ENCODE peak calls at places on chromosomes 13 and 19, in ten cellular contexts. E is mammary epithelial cell; P is esophagus squamous epithelium; Q is effector memory CD4-positive, alpha-beta T cell; Y is PC-3; A is tibial nerve; Z is sigmoid colon; J is CD8-positive, alpha-beta memory T cell; U is AG04450; I is adrenal gland. D is an unnamed sample. For H3K27me3, the result is how much of the 10 kb centered on the place peaks cover.

GRCh38 chr13:49108204-49108603 is 111.9 kb upstream of the MLNR start:
- DNase-seq in E (no peak), P (no peak), Q (no peak), Y (no peak), A (no peak), Z (no peak), J (no peak), U (no peak), I (no peak), D (no peak)

GRCh38 chr13:78978381-78978998 is 319.5 kb upstream of the OBI1 start:
- DNase-seq in E (peak), P (peak), Q (no peak), Y (peak), A (peak), Z (no peak), J (peak), U (peak), I (peak), D (peak)

GRCh38 chr13:45436953-45437352 is 18.8 kb upstream of the SLC25A30 start:
- DNase-seq in E (no peak), P (no peak), Q (no peak), Y (no peak), A (no peak), Z (no peak), J (no peak), U (no peak), I (no peak), D (no peak)

GRCh38 chr13:23616228-23616627 is 46.0 kb downstream of the TNFRSF19 start:
- DNase-seq in E (no peak), P (no peak), Q (no peak), Y (no peak), A (no peak), Z (no peak), J (no peak), U (no peak), I (no peak), D (no peak)

GRCh38 chr19:16153582-16154336 is 10.3 kb downstream of the HSH2D start:
- DNase-seq in E (no peak), P (no peak), Q (no peak), Y (peak), A (no peak), Z (no peak), J (no peak), U (no peak), I (no peak), D (no peak)

GRCh38 chr13:88068975-88069374 is 397.8 kb downstream of the SLITRK5 start:
- DNase-seq in E (no peak), P (no peak), Q (no peak), Y (peak), A (no peak), Z (peak), J (no peak), U (no peak), I (no peak), D (no peak)

GRCh38 chr19:38662508-38663155 is 15.2 kb downstream of the ACTN4 start:
- DNase-seq in E (no peak), P (no peak), Q (no peak), Y (no peak), A (no peak), Z (no peak), J (no peak), U (no peak), I (no peak), D (no peak)

GRCh38 chr13:24865158-24865557 is 101.2 kb downstream of the RNF17 start:
- DNase-seq in E (no peak), P (no peak), Q (no peak), Y (peak), A (no peak), Z (no peak), J (no peak), U (no peak), I (no peak), D (no peak)

GRCh38 chr13:97493471-97493870 is 59.5 kb downstream of the RAP2A start:
- DNase-seq in E (no peak), P (no peak), Q (no peak), Y (peak), A (no peak), Z (no peak), J (no peak), U (no peak), I (no peak), D (no peak)

GRCh38 chr13:22073718-22074117 is 402.8 kb downstream of the FGF9 start:
- DNase-seq in E (no peak), P (no peak), Q (no peak), Y (no peak), A (no peak), Z (no peak), J (no peak), U (no peak), I (no peak), D (no peak)

DNA sequence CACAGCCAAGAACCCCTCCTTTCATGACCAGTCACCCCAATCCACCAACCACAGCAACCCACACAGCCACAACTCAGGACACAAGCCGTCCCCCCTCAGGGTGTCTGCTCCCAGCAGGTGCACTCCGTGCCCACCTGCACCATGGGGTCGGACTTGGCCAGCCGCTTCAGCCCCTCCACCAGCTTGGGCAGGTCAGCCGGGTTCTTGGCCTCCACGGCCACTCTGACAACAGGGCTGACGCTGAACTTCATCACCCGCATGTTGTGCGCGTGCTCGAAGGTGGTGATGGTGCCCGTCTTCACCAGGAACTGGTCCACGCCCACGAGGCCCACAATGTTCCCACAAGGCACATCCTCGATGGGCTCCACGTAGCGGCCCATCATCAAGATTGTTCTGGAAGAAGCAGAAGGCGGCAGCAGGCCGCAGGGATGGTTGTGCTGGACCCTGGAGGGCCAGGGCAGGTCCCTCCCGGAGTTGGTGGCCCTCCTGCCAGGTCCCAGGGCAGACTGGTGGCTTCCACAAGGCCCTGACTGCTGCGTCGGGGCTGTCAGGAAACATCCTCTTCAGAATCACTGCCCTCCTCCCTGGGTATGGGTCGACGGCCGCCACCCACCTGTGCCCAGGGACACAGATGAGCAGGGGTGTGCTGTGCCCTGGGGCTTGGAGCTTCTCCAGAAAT is 5.5 kb downstream of the EEF2 start:
- DNase-seq in E (no peak), P (no peak), Q (no peak), Y (no peak), A (no peak), Z (peak), J (peak), U (no peak), I (no peak), D (no peak)
- H3K4me3 ChIP-seq in E (no peak), P (no peak), Q (no peak), Y (no peak), A (no peak), Z (no peak), J (no peak), U (no peak), I (no peak), D (no peak)

GRCh38 chr13:27961227-27962085 is 7.7 kb downstream of the CDX2 start:
- DNase-seq in E (no peak), P (no peak), Q (no peak), Y (no peak), A (no peak), Z (no peak), J (no peak), U (no peak), I (no peak), D (no peak)
- H3K27me3 ChIP-seq in E (under half), P (half or more), Q (under half), Y (under half), A (half or more), Z (half or more), J (under half), U (half or more), I (half or more), D (half or more)

DNA sequence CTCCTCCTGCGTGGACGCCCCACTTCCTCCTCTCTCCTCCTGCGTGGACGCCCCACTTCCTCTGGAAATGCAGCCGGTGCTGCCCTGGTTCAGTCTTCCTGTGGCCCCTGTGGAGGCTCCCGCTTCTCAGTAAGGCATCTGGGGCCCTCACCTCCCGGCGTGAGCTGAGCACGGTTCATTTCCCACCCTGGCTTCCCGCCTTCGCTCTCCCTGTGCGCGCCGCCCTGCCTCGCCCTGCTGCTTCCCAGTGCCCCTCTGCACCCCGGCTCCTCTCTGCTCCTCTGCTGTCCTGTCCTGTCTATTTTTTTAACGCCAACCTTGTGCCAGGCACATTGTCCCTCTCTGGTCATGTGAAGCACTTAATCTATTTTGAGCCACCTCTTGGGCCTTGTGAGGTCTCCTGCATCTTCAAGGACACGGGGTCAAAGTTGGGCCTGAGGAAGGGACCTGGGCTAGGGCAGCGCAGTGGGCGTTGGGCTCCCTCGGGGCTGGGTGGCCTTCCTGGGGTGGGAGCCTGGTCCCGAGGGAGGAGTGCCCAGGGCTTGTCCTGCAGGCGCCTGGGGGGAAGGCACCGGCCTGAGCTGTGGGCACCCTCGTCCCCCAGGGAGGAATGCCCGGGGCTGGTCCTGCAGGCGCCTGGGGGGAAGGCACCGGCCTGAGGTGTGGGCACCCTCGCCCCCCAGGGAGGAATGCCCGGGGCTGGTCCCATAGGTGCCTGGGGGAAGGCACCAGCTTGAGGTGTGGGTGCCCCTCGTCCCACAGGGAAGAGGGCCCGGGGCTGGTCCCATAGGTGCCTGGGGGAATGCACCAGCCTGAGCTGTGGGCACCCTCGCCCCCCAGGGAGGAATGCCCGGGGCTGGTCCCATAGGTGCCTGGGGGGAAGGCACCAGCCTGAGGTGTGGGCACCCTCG is 13.0 kb downstream of the HCN2 start:
- DNase-seq in E (no peak), P (no peak), Q (no peak), Y (no peak), A (no peak), Z (no peak), J (no peak), U (no peak), I (no peak), D (no peak)
- H3K27ac ChIP-seq in E (no peak), P (no peak), Q (no peak), Y (no peak), A (no peak), Z (no peak), J (no peak), U (no peak), I (no peak), D (no peak)

DNA sequence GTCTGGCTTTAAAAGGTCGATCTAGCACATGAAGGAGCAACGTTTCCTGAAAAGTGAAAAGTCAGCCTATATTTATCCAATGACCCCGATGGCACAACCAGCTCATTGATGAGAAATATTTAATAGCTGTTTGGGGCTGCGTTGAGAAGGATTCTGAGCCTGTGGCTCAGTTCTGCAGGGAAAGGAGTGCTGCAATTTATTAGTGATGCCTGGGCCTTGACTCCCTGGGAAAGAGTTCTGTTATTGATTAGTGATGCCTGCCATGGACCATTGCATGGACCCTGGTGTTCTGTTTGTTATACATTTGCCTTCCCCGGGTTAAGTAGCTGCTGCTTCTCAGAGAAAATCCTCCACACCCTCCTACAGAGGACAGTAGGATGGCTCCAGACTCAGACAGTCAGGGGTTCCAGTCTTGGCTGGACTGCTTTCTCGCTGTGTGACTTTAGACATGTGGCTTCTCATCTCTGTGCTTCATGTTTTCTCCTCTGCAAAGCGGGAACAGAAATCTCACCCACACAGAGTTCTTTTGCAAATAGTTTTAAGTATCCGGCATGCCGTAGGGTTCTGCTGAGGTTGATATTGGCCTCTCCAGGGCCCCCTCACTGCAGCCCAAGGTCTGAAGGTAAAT is 17.7 kb upstream of the PTPRS start:
- DNase-seq in E (no peak), P (no peak), Q (no peak), Y (peak), A (no peak), Z (no peak), J (no peak), U (no peak), I (no peak), D (no peak)
- H3K4me3 ChIP-seq in E (no peak), P (no peak), Q (no peak), Y (no peak), A (no peak), Z (no peak), J (no peak), U (no peak), I (no peak), D (no peak)

DNA sequence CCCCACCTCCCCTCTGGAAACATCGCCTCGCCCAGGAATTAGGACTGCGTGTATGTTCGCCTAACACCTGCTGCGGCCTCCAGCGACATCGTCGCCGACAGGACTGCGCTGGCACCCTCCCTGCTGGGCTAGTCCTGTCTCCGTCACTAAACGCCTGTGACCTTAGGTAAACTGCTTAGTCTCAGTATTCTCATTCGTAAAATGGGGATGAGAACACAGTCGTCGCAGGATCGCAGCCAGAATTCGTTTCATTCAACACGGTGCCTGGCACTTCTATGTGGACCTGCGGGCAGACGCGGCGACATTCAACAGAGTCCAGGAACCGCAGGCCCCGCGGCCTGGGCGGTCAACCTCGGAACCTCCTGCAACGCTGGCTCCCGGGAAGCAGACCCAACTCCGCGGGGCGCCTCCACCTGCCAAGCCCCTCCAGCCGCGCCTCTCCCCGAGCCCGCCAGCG is 485 bp downstream of the CRYL1 start:
- DNase-seq in E (peak), P (no peak), Q (no peak), Y (peak), A (peak), Z (peak), J (no peak), U (no peak), I (peak), D (peak)
- H3K27me3 ChIP-seq in E (under half), P (under half), Q (under half), Y (under half), A (under half), Z (under half), J (under half), U (under half), I (under half), D (under half)

GRCh38 chr19:18699403-18700054 is 16.0 kb downstream of the CRTC1 start:
- DNase-seq in E (no peak), P (no peak), Q (no peak), Y (peak), A (no peak), Z (no peak), J (peak), U (no peak), I (no peak), D (peak)
- H3K27ac ChIP-seq in E (no peak), P (no peak), Q (peak), Y (no peak), A (no peak), Z (peak), J (peak), U (no peak), I (peak), D (peak)

GRCh38 chr19:7397687-7398086 is 49.0 kb downstream of the ARHGEF18 start:
- DNase-seq in E (peak), P (no peak), Q (no peak), Y (peak), A (no peak), Z (no peak), J (no peak), U (peak), I (no peak), D (no peak)
- H3K4me3 ChIP-seq in E (no peak), P (no peak), Q (no peak), Y (peak), A (no peak), Z (no peak), J (no peak), U (no peak), I (no peak), D (no peak)

GRCh38 chr19:7788933-7789323 is 25.9 kb downstream of the CLEC4M start:
- DNase-seq in E (no peak), P (no peak), Q (no peak), Y (no peak), A (no peak), Z (no peak), J (no peak), U (no peak), I (peak), D (no peak)

GRCh38 chr19:7787602-7788177 is 24.6 kb downstream of the CLEC4M start:
- DNase-seq in E (no peak), P (no peak), Q (no peak), Y (no peak), A (no peak), Z (no peak), J (no peak), U (no peak), I (no peak), D (no peak)

GRCh38 chr19:7787141-7787540 is 24.1 kb downstream of the CLEC4M start:
- DNase-seq in E (no peak), P (no peak), Q (no peak), Y (no peak), A (peak), Z (peak), J (no peak), U (no peak), I (peak), D (no peak)

GRCh38 chr19:7789447-7789846 is 26.4 kb downstream of the CLEC4M start:
- DNase-seq in E (no peak), P (no peak), Q (no peak), Y (no peak), A (no peak), Z (no peak), J (peak), U (no peak), I (no peak), D (peak)

DNA sequence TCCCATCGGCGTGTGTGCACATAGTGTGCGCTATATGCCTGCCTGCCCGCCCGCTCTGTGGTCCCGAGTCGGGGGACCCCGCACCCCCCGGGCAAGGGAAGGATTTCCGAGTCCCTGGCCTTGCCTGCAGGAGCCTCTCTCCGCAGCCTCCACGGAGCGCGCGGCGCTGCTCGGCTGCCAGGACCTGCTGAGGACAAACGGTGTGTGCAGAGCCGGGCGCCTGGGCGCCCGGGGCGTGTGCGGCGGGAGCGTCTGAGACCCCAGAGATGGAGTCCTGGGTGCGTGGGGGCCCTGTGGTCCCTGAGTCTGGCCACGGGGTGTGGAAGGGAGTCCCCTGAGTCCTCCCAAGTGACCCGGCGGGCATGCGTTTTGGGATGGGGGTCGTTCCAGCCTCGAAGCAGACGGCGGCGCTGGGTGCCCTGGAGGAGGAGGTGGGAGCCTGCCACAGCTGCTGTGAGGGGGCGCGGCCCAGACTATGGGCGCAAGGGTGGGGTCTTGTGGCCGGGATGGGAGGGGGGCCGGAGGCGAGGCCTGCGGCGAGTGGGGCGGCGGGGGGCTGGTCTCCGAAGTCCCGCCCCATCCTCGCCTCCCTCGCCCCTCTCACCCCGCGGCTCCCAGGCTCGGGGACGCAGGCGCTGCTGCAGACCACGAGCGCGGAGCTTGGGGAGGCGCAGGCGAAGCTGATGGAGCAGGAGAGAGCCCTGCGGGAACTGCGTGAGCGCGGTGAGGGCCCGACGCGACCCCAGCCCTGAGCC is 25.3 kb downstream of the CLEC4M start:
- DNase-seq in E (no peak), P (no peak), Q (no peak), Y (no peak), A (no peak), Z (no peak), J (peak), U (no peak), I (peak), D (no peak)
- H3K27me3 ChIP-seq in E (under half), P (half or more), Q (under half), Y (under half), A (under half), Z (under half), J (under half), U (under half), I (under half), D (half or more)

DNA sequence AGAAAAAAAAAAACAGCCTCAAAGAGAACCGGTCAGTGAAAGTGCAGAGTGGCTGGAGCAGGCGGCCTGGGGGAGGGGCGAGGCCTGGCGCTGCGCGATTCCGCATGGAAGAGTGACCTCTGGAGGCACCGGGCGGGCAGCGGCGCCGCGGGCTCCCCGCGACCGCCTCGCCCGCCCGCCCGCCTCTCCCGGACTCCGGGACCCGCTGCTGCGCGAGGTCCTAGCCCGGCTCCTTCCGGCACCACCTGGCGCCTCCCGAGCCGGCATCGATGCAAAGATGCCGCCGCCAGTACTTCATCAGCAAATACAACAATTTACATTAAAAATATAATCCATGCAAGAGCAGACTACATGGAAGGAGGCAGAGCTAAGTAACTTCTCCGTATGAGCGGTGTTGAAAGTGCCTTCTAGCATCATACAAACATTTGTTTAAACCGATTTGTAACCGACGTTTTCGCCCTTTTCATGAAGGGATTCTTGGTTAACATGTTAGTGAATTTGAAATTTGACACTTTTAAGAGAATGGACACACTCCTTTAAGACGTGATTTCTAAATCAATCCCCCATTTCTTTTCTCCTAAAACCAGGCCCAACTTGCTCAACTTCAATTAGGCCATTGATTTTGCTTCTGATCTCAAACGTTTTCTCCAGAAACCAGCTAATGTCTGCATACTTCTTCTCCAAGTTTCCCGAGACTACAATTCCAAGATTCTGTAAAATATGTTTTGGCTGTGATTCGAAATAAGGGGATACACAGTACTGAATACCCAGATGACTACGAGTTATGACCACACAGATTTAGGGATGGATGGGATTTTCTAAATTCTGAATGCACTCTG is 2.1 kb downstream of the EFNB2 start:
- DNase-seq in E (peak), P (no peak), Q (no peak), Y (peak), A (peak), Z (peak), J (peak), U (peak), I (peak), D (peak)
- H3K27ac ChIP-seq in E (peak), P (peak), Q (no peak), Y (peak), A (peak), Z (peak), J (no peak), U (peak), I (peak), D (peak)